ENCODE peak calls at places on chromosomes 1 and 21, in seven cellular contexts. P is AG09309, O is progenitor cell of endocrine pancreas, H is brain microvascular endothelial cell, D is ovary, U is pancreas, Q is astrocyte. J is an unnamed sample.

GRCh38 chr1:153422450-153423068 is 6.2 kb downstream of the S100A7A start:
- DNase-seq in P (peak), O (peak), H (peak), D (peak), U (peak), Q (peak), J (peak)

GRCh38 chr1:99490031-99490430 is 155.9 kb upstream of the PALMD start:
- DNase-seq in P (no peak), O (no peak), H (no peak), D (no peak), U (no peak), Q (no peak), J (no peak)

GRCh38 chr1:168009322-168009721 is 72.5 kb upstream of the MPC2 start:
- DNase-seq in P (no peak), O (no peak), H (no peak), D (no peak), U (no peak), Q (no peak), J (no peak)

GRCh38 chr1:39136635-39137034 is 67.9 kb upstream of the MACF1 start:
- DNase-seq in P (no peak), O (no peak), H (no peak), D (no peak), U (no peak), Q (no peak), J (no peak)

GRCh38 chr1:107648071-107648470 is 316.9 kb downstream of the VAV3 start:
- DNase-seq in P (peak), O (no peak), H (peak), D (no peak), U (no peak), Q (peak), J (no peak)

GRCh38 chr1:244802041-244802440 is 33.4 kb upstream of the COX20 start:
- DNase-seq in P (no peak), O (no peak), H (no peak), D (no peak), U (no peak), Q (no peak), J (no peak)

GRCh38 chr1:9861371-9861770 is 37.6 kb upstream of the CLSTN1 start:
- DNase-seq in P (no peak), O (no peak), H (no peak), D (no peak), U (peak), Q (no peak), J (no peak)

GRCh38 chr1:108595510-108595909 is 35.6 kb downstream of the EEIG2 start:
- DNase-seq in P (no peak), O (no peak), H (no peak), D (no peak), U (no peak), Q (peak), J (no peak)

GRCh38 chr1:176187001-176187400 is 20.1 kb downstream of the COP1 start:
- DNase-seq in P (no peak), O (no peak), H (peak), D (no peak), U (no peak), Q (no peak), J (no peak)

GRCh38 chr1:195071461-195071860 is 1536.8 kb downstream of the KCNT2 start:
- DNase-seq in P (no peak), O (no peak), H (no peak), D (no peak), U (no peak), Q (no peak), J (no peak)

GRCh38 chr1:194935864-194936263 is 1672.4 kb downstream of the KCNT2 start:
- DNase-seq in P (no peak), O (no peak), H (no peak), D (no peak), U (no peak), Q (no peak), J (no peak)

GRCh38 chr1:76021816-76022215 is 52.7 kb upstream of the ST6GALNAC3 start:
- DNase-seq in P (no peak), O (no peak), H (no peak), D (no peak), U (no peak), Q (peak), J (no peak)

GRCh38 chr1:94894630-94895029 is 32.3 kb downstream of the CNN3 start:
- DNase-seq in P (no peak), O (no peak), H (no peak), D (no peak), U (no peak), Q (no peak), J (no peak)

GRCh38 chr1:1132928-1133750 is 17.2 kb upstream of the C1orf159 start:
- DNase-seq in P (no peak), O (no peak), H (peak), D (no peak), U (peak), Q (no peak), J (no peak)

GRCh38 chr1:112507896-112508241 is 896 bp upstream of the WNT2B start:
- DNase-seq in P (no peak), O (no peak), H (no peak), D (peak), U (peak), Q (no peak), J (no peak)

GRCh38 chr1:153260980-153261792 is 1.7 kb downstream of the LORICRIN start:
- DNase-seq in P (no peak), O (peak), H (peak), D (peak), U (peak), Q (peak), J (no peak)

GRCh38 chr1:151888972-151889570 is 20.2 kb downstream of the THEM4 start:
- DNase-seq in P (no peak), O (no peak), H (no peak), D (no peak), U (no peak), Q (no peak), J (no peak)

GRCh38 chr1:65021792-65022191 is 55.4 kb upstream of the JAK1 start:
- DNase-seq in P (no peak), O (no peak), H (no peak), D (no peak), U (no peak), Q (no peak), J (no peak)

GRCh38 chr1:184905601-184906322 is 68.5 kb downstream of the NIBAN1 start:
- DNase-seq in P (no peak), O (no peak), H (no peak), D (no peak), U (no peak), Q (no peak), J (no peak)

GRCh38 chr1:90452491-90452890 is 264.6 kb downstream of the BARHL2 start:
- DNase-seq in P (no peak), O (no peak), H (no peak), D (no peak), U (no peak), Q (no peak), J (no peak)

GRCh38 chr1:67540025-67540732 is 110.0 kb upstream of the SERBP1 start:
- DNase-seq in P (no peak), O (no peak), H (no peak), D (no peak), U (no peak), Q (no peak), J (no peak)

GRCh38 chr1:76939107-76939816 is 72.0 kb downstream of the ST6GALNAC5 start:
- DNase-seq in P (no peak), O (no peak), H (peak), D (no peak), U (no peak), Q (peak), J (no peak)

GRCh38 chr1:3671371-3672180 is 19.3 kb downstream of the TP73 start:
- DNase-seq in P (no peak), O (no peak), H (peak), D (no peak), U (peak), Q (no peak), J (no peak)

GRCh38 chr21:35468991-35469390 is 419.9 kb upstream of the RUNX1 start:
- DNase-seq in P (no peak), O (no peak), H (no peak), D (no peak), U (no peak), Q (no peak), J (no peak)

GRCh38 chr1:17875882-17876280 is 120.7 kb downstream of the ACTL8 start:
- DNase-seq in P (no peak), O (no peak), H (no peak), D (no peak), U (no peak), Q (peak), J (no peak)

GRCh38 chr1:214833357-214833756 is 230.4 kb downstream of the CENPF start:
- DNase-seq in P (peak), O (no peak), H (peak), D (no peak), U (no peak), Q (peak), J (no peak)

GRCh38 chr1:13499422-13499821 is 14.4 kb downstream of the LRRC38 start:
- DNase-seq in P (no peak), O (no peak), H (no peak), D (no peak), U (no peak), Q (no peak), J (no peak)

GRCh38 chr1:214552174-214552608 is 789 bp upstream of the PTPN14 start:
- DNase-seq in P (no peak), O (peak), H (peak), D (peak), U (peak), Q (peak), J (peak)

GRCh38 chr1:23178931-23179330 is 10.3 kb upstream of the LUZP1 start:
- DNase-seq in P (no peak), O (no peak), H (peak), D (no peak), U (no peak), Q (no peak), J (no peak)

GRCh38 chr1:22053861-22054770 is 1.6 kb downstream of the CDC42 start:
- DNase-seq in P (no peak), O (no peak), H (no peak), D (no peak), U (no peak), Q (no peak), J (no peak)
- TF ChIP-seq CTCF in P (no peak), O (no peak), H (no peak), D (no peak), U (no peak), Q (no peak), J (no peak)

GRCh38 chr1:222706815-222707214 is 5.5 kb downstream of the AIDA start:
- DNase-seq in P (no peak), O (no peak), H (no peak), D (no peak), U (no peak), Q (no peak), J (no peak)
- TF ChIP-seq CTCF in P (no peak), O (peak), H (peak), D (no peak), U (no peak), Q (no peak), J (no peak)

GRCh38 chr1:61517345-61517744 is 207.6 kb downstream of the TM2D1 start:
- DNase-seq in P (no peak), O (no peak), H (no peak), D (no peak), U (no peak), Q (no peak), J (no peak)

GRCh38 chr1:61515096-61515495 is 209.8 kb downstream of the TM2D1 start:
- DNase-seq in P (no peak), O (no peak), H (no peak), D (no peak), U (no peak), Q (no peak), J (no peak)

GRCh38 chr1:61523219-61523618 is 201.7 kb downstream of the TM2D1 start:
- DNase-seq in P (no peak), O (no peak), H (no peak), D (no peak), U (no peak), Q (no peak), J (no peak)

GRCh38 chr1:61518670-61519400 is 206.1 kb downstream of the TM2D1 start:
- DNase-seq in P (no peak), O (no peak), H (no peak), D (no peak), U (no peak), Q (no peak), J (no peak)

DNA sequence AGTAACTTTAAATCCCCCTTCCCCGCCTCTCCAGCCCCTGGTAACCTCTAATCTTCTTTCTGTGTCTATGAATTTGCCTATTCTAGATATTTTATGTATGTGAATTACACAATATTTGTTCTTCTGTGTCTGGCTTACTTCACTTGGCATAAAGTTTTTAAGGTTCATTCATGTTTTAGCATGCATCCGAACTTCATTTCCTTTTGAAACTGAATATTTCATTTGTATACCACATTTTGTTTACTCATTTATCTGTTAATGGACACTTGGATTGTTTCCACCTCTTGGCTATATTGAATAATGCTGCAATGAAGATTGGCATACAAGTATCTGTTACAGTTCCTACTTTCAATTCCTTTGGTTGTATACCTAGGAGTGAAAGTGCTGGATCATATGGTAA is 205.3 kb downstream of the TM2D1 start:
- DNase-seq in P (no peak), O (no peak), H (no peak), D (no peak), U (no peak), Q (no peak), J (no peak)
- TF ChIP-seq CTCF in P (no peak), O (no peak), H (no peak), D (no peak), U (no peak), Q (no peak), J (no peak)

DNA sequence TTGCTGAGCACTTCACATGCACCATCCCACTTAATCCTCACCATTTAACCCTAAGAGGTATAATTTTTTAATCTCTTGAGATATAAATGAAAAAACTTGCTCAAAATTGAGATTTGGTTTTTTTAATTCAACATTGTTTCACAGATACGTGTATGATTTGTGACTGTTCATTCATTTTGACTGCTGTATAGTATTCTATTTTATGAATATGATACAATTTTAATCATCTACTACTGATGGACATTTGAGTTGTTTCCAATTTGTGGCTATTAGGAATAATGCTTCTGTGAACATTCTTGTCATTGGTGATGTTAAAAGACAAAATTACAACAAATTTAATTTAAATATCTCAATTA is 617 bp upstream of the ZMYM6 start:
- DNase-seq in P (no peak), O (no peak), H (no peak), D (no peak), U (no peak), Q (no peak), J (no peak)
- TF ChIP-seq CTCF in P (no peak), O (no peak), H (no peak), D (no peak), U (no peak), Q (no peak), J (no peak)

GRCh38 chr1:59985901-59986735 is 59.5 kb upstream of the CYP2J2 start:
- DNase-seq in P (no peak), O (no peak), H (no peak), D (no peak), U (no peak), Q (peak), J (no peak)
- TF ChIP-seq CTCF in P (no peak), O (no peak), H (no peak), D (no peak), U (no peak), Q (no peak), J (no peak)

GRCh38 chr1:27403065-27403726 is 10.8 kb downstream of the GPR3 start:
- DNase-seq in P (no peak), O (no peak), H (no peak), D (peak), U (no peak), Q (no peak), J (peak)
- TF ChIP-seq CTCF in P (no peak), O (no peak), H (peak), D (no peak), U (no peak), Q (peak), J (peak)

GRCh38 chr1:247535402-247535801 is 838 bp downstream of the OR2C3 start:
- DNase-seq in P (no peak), O (no peak), H (no peak), D (no peak), U (no peak), Q (no peak), J (no peak)

GRCh38 chr1:247530785-247531184 is 5.5 kb downstream of the OR2C3 start:
- DNase-seq in P (no peak), O (no peak), H (no peak), D (no peak), U (peak), Q (no peak), J (no peak)

GRCh38 chr1:247536340-247536739 is at the start of gene OR2C3:
- DNase-seq in P (no peak), O (no peak), H (no peak), D (no peak), U (no peak), Q (no peak), J (no peak)

GRCh38 chr1:247528812-247529474 is 7.3 kb downstream of the OR2C3 start:
- DNase-seq in P (no peak), O (no peak), H (no peak), D (no peak), U (no peak), Q (no peak), J (peak)

DNA sequence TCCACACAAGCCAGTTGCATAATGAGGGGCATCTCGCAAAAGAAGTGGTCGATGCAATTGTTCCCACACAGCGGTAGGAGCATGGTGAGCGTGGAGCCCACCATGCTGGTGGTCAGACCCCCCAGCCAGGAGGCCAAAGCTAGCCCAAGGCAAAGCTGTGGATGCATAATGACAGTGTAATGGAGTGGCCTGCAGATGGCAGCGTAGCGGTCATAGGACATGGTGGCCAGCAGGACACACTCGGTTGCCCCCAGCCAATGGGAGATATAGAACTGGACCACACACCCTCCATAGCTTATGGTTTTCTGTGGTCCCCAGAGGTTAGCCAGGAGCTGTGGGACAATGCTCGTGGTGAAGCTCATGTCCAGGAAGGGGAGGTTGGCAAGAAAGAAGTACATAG is 4.3 kb downstream of the OR2C3 start:
- DNase-seq in P (no peak), O (no peak), H (no peak), D (no peak), U (no peak), Q (no peak), J (no peak)
- TF ChIP-seq CTCF in P (no peak), O (no peak), H (no peak), D (no peak), U (no peak), Q (no peak), J (no peak)

GRCh38 chr1:81760487-81761097 is 40.1 kb upstream of the ADGRL2 start:
- DNase-seq in P (peak), O (no peak), H (peak), D (no peak), U (no peak), Q (peak), J (no peak)
- TF ChIP-seq CTCF in P (peak), O (peak), H (peak), D (no peak), U (no peak), Q (peak), J (no peak)